ENCODE peak calls at places on chromosomes 5 and 9, in ten cellular contexts. One of them, this sample, is unnamed.

GRCh38 chr9:3043369-3043768 is 199.5 kb upstream of the PUM3 start:
- DNase-seq in suprapubic skin: no peak
- DNase-seq in skeletal muscle cell: no peak
- DNase-seq in T follicular helper cell: no peak
- DNase-seq in cardiac fibroblast: no peak
- DNase-seq in CD4-positive, alpha-beta T cell: no peak
- DNase-seq in MV-4-11: no peak
- DNase-seq in germinal center: no peak
- DNase-seq in upper lobe of right lung: no peak
- DNase-seq in glomerular endothelial cell: no peak
- DNase-seq in this sample: no peak

GRCh38 chr5:173557123-173557903 is 59.1 kb downstream of the BOD1 start:
- DNase-seq in suprapubic skin: no peak
- DNase-seq in skeletal muscle cell: no peak
- DNase-seq in T follicular helper cell: no peak
- DNase-seq in cardiac fibroblast: no peak
- DNase-seq in CD4-positive, alpha-beta T cell: no peak
- DNase-seq in MV-4-11: no peak
- DNase-seq in germinal center: no peak
- DNase-seq in upper lobe of right lung: no peak
- DNase-seq in glomerular endothelial cell: no peak
- DNase-seq in this sample: no peak

GRCh38 chr9:88478236-88478635 is 56.7 kb upstream of the NXNL2 start:
- DNase-seq in suprapubic skin: no peak
- DNase-seq in skeletal muscle cell: no peak
- DNase-seq in T follicular helper cell: no peak
- DNase-seq in cardiac fibroblast: no peak
- DNase-seq in CD4-positive, alpha-beta T cell: no peak
- DNase-seq in MV-4-11: no peak
- DNase-seq in germinal center: no peak
- DNase-seq in upper lobe of right lung: no peak
- DNase-seq in glomerular endothelial cell: no peak
- DNase-seq in this sample: no peak

GRCh38 chr5:35736280-35736679 is 118.6 kb downstream of the SPEF2 start:
- DNase-seq in suprapubic skin: no peak
- DNase-seq in skeletal muscle cell: no peak
- DNase-seq in T follicular helper cell: no peak
- DNase-seq in cardiac fibroblast: no peak
- DNase-seq in CD4-positive, alpha-beta T cell: no peak
- DNase-seq in MV-4-11: peak
- DNase-seq in germinal center: no peak
- DNase-seq in upper lobe of right lung: no peak
- DNase-seq in glomerular endothelial cell: no peak
- DNase-seq in this sample: no peak

GRCh38 chr9:81694541-81694940 is 5.2 kb upstream of the TLE1 start:
- DNase-seq in suprapubic skin: no peak
- DNase-seq in skeletal muscle cell: no peak
- DNase-seq in T follicular helper cell: no peak
- DNase-seq in cardiac fibroblast: no peak
- DNase-seq in CD4-positive, alpha-beta T cell: no peak
- DNase-seq in MV-4-11: no peak
- DNase-seq in germinal center: no peak
- DNase-seq in upper lobe of right lung: no peak
- DNase-seq in glomerular endothelial cell: no peak
- DNase-seq in this sample: no peak

GRCh38 chr9:87436694-87437093 is 61.0 kb upstream of the DAPK1 start:
- DNase-seq in suprapubic skin: no peak
- DNase-seq in skeletal muscle cell: peak
- DNase-seq in T follicular helper cell: no peak
- DNase-seq in cardiac fibroblast: no peak
- DNase-seq in CD4-positive, alpha-beta T cell: no peak
- DNase-seq in MV-4-11: no peak
- DNase-seq in germinal center: no peak
- DNase-seq in upper lobe of right lung: no peak
- DNase-seq in glomerular endothelial cell: no peak
- DNase-seq in this sample: no peak

GRCh38 chr9:34957492-34958410 is at the start of gene PHF24:
- DNase-seq in suprapubic skin: no peak
- DNase-seq in skeletal muscle cell: no peak
- DNase-seq in T follicular helper cell: peak
- DNase-seq in cardiac fibroblast: peak
- DNase-seq in CD4-positive, alpha-beta T cell: no peak
- DNase-seq in MV-4-11: no peak
- DNase-seq in germinal center: peak
- DNase-seq in upper lobe of right lung: no peak
- DNase-seq in glomerular endothelial cell: no peak
- DNase-seq in this sample: no peak

GRCh38 chr9:93119953-93120845 is 13.9 kb downstream of the NINJ1 start:
- DNase-seq in suprapubic skin: peak
- DNase-seq in skeletal muscle cell: peak
- DNase-seq in T follicular helper cell: no peak
- DNase-seq in cardiac fibroblast: peak
- DNase-seq in CD4-positive, alpha-beta T cell: no peak
- DNase-seq in MV-4-11: peak
- DNase-seq in germinal center: peak
- DNase-seq in upper lobe of right lung: peak
- DNase-seq in glomerular endothelial cell: peak
- DNase-seq in this sample: peak

GRCh38 chr5:147445093-147445492 is 64.8 kb downstream of the DPYSL3 start:
- DNase-seq in suprapubic skin: no peak
- DNase-seq in skeletal muscle cell: no peak
- DNase-seq in T follicular helper cell: no peak
- DNase-seq in cardiac fibroblast: no peak
- DNase-seq in CD4-positive, alpha-beta T cell: no peak
- DNase-seq in MV-4-11: no peak
- DNase-seq in germinal center: no peak
- DNase-seq in upper lobe of right lung: no peak
- DNase-seq in glomerular endothelial cell: no peak
- DNase-seq in this sample: no peak

GRCh38 chr5:95817430-95817829 is 5.1 kb downstream of the GLRX start:
- DNase-seq in suprapubic skin: no peak
- DNase-seq in skeletal muscle cell: peak
- DNase-seq in T follicular helper cell: no peak
- DNase-seq in cardiac fibroblast: peak
- DNase-seq in CD4-positive, alpha-beta T cell: peak
- DNase-seq in MV-4-11: no peak
- DNase-seq in germinal center: no peak
- DNase-seq in upper lobe of right lung: no peak
- DNase-seq in glomerular endothelial cell: no peak
- DNase-seq in this sample: no peak

GRCh38 chr5:15117691-15118090 is 246.1 kb upstream of the ANKH start:
- DNase-seq in suprapubic skin: no peak
- DNase-seq in skeletal muscle cell: no peak
- DNase-seq in T follicular helper cell: no peak
- DNase-seq in cardiac fibroblast: no peak
- DNase-seq in CD4-positive, alpha-beta T cell: no peak
- DNase-seq in MV-4-11: no peak
- DNase-seq in germinal center: no peak
- DNase-seq in upper lobe of right lung: no peak
- DNase-seq in glomerular endothelial cell: no peak
- DNase-seq in this sample: no peak

GRCh38 chr9:89911721-89912604 is 307.2 kb downstream of the GADD45G start:
- DNase-seq in suprapubic skin: no peak
- DNase-seq in skeletal muscle cell: no peak
- DNase-seq in T follicular helper cell: no peak
- DNase-seq in cardiac fibroblast: no peak
- DNase-seq in CD4-positive, alpha-beta T cell: no peak
- DNase-seq in MV-4-11: no peak
- DNase-seq in germinal center: no peak
- DNase-seq in upper lobe of right lung: no peak
- DNase-seq in glomerular endothelial cell: no peak
- DNase-seq in this sample: no peak

GRCh38 chr5:96703384-96703910 is 41.3 kb downstream of the CAST start:
- DNase-seq in suprapubic skin: no peak
- DNase-seq in skeletal muscle cell: no peak
- DNase-seq in T follicular helper cell: no peak
- DNase-seq in cardiac fibroblast: peak
- DNase-seq in CD4-positive, alpha-beta T cell: peak
- DNase-seq in MV-4-11: no peak
- DNase-seq in germinal center: no peak
- DNase-seq in upper lobe of right lung: no peak
- DNase-seq in glomerular endothelial cell: no peak
- DNase-seq in this sample: no peak

GRCh38 chr5:945691-946541 is 53.2 kb downstream of the TRIP13 start:
- DNase-seq in suprapubic skin: peak
- DNase-seq in skeletal muscle cell: no peak
- DNase-seq in T follicular helper cell: no peak
- DNase-seq in cardiac fibroblast: no peak
- DNase-seq in CD4-positive, alpha-beta T cell: no peak
- DNase-seq in MV-4-11: no peak
- DNase-seq in germinal center: no peak
- DNase-seq in upper lobe of right lung: peak
- DNase-seq in glomerular endothelial cell: no peak
- DNase-seq in this sample: no peak

GRCh38 chr9:137212520-137212919 is 7.0 kb downstream of the NDOR1 start:
- DNase-seq in suprapubic skin: no peak
- DNase-seq in skeletal muscle cell: no peak
- DNase-seq in T follicular helper cell: no peak
- DNase-seq in cardiac fibroblast: no peak
- DNase-seq in CD4-positive, alpha-beta T cell: no peak
- DNase-seq in MV-4-11: no peak
- DNase-seq in germinal center: no peak
- DNase-seq in upper lobe of right lung: no peak
- DNase-seq in glomerular endothelial cell: no peak
- DNase-seq in this sample: no peak

GRCh38 chr5:95617057-95617456 is 2.8 kb upstream of the GPR150 start:
- DNase-seq in suprapubic skin: no peak
- DNase-seq in skeletal muscle cell: no peak
- DNase-seq in T follicular helper cell: no peak
- DNase-seq in cardiac fibroblast: peak
- DNase-seq in CD4-positive, alpha-beta T cell: no peak
- DNase-seq in MV-4-11: peak
- DNase-seq in germinal center: no peak
- DNase-seq in upper lobe of right lung: no peak
- DNase-seq in glomerular endothelial cell: no peak
- DNase-seq in this sample: no peak

GRCh38 chr5:172929371-172929838 is 29.8 kb upstream of the RPL26L1 start:
- DNase-seq in suprapubic skin: no peak
- DNase-seq in skeletal muscle cell: peak
- DNase-seq in T follicular helper cell: no peak
- DNase-seq in cardiac fibroblast: peak
- DNase-seq in CD4-positive, alpha-beta T cell: no peak
- DNase-seq in MV-4-11: no peak
- DNase-seq in germinal center: no peak
- DNase-seq in upper lobe of right lung: no peak
- DNase-seq in glomerular endothelial cell: no peak
- DNase-seq in this sample: no peak

GRCh38 chr9:113574381-113575262 is 111.1 kb downstream of the RGS3 start:
- DNase-seq in suprapubic skin: peak
- DNase-seq in skeletal muscle cell: no peak
- DNase-seq in T follicular helper cell: no peak
- DNase-seq in cardiac fibroblast: peak
- DNase-seq in CD4-positive, alpha-beta T cell: no peak
- DNase-seq in MV-4-11: no peak
- DNase-seq in germinal center: no peak
- DNase-seq in upper lobe of right lung: peak
- DNase-seq in glomerular endothelial cell: no peak
- DNase-seq in this sample: no peak

GRCh38 chr9:112532427-112532826 is 45.8 kb downstream of the KIAA1958 start:
- DNase-seq in suprapubic skin: no peak
- DNase-seq in skeletal muscle cell: peak
- DNase-seq in T follicular helper cell: no peak
- DNase-seq in cardiac fibroblast: peak
- DNase-seq in CD4-positive, alpha-beta T cell: no peak
- DNase-seq in MV-4-11: peak
- DNase-seq in germinal center: no peak
- DNase-seq in upper lobe of right lung: no peak
- DNase-seq in glomerular endothelial cell: no peak
- DNase-seq in this sample: no peak

GRCh38 chr9:2242778-2243395 is 227.7 kb downstream of the SMARCA2 start:
- DNase-seq in suprapubic skin: no peak
- DNase-seq in skeletal muscle cell: no peak
- DNase-seq in T follicular helper cell: no peak
- DNase-seq in cardiac fibroblast: peak
- DNase-seq in CD4-positive, alpha-beta T cell: no peak
- DNase-seq in MV-4-11: no peak
- DNase-seq in germinal center: no peak
- DNase-seq in upper lobe of right lung: no peak
- DNase-seq in glomerular endothelial cell: no peak
- DNase-seq in this sample: no peak

GRCh38 chr5:148230240-148230639 is 8.1 kb upstream of the MARCOL start:
- DNase-seq in suprapubic skin: no peak
- DNase-seq in skeletal muscle cell: no peak
- DNase-seq in T follicular helper cell: no peak
- DNase-seq in cardiac fibroblast: no peak
- DNase-seq in CD4-positive, alpha-beta T cell: no peak
- DNase-seq in MV-4-11: no peak
- DNase-seq in germinal center: no peak
- DNase-seq in upper lobe of right lung: no peak
- DNase-seq in glomerular endothelial cell: no peak
- DNase-seq in this sample: no peak

GRCh38 chr5:527646-528591 is 3.7 kb upstream of the SLC9A3 start:
- DNase-seq in suprapubic skin: no peak
- DNase-seq in skeletal muscle cell: no peak
- DNase-seq in T follicular helper cell: no peak
- DNase-seq in cardiac fibroblast: no peak
- DNase-seq in CD4-positive, alpha-beta T cell: no peak
- DNase-seq in MV-4-11: no peak
- DNase-seq in germinal center: peak
- DNase-seq in upper lobe of right lung: no peak
- DNase-seq in glomerular endothelial cell: no peak
- DNase-seq in this sample: no peak

GRCh38 chr5:101943784-101944183 is 352.3 kb downstream of the SLCO4C1 start:
- DNase-seq in suprapubic skin: no peak
- DNase-seq in skeletal muscle cell: no peak
- DNase-seq in T follicular helper cell: no peak
- DNase-seq in cardiac fibroblast: peak
- DNase-seq in CD4-positive, alpha-beta T cell: no peak
- DNase-seq in MV-4-11: peak
- DNase-seq in germinal center: no peak
- DNase-seq in upper lobe of right lung: no peak
- DNase-seq in glomerular endothelial cell: no peak
- DNase-seq in this sample: no peak